ENCODE peak calls at places on chromosomes 7 and 10, in eight cellular contexts. I, T, X, M, L, J, N and Z are unnamed samples.

GRCh38 chr7:29917583-29917982 is 72.0 kb downstream of the SCRN1 start:
- DNase-seq in I (no peak), T (no peak), X (no peak), M (no peak), L (no peak), J (no peak), N (no peak), Z (no peak)

GRCh38 chr10:30820282-30820991 is 190.9 kb upstream of the LYZL2 start:
- DNase-seq in I (no peak), T (peak; percentile 24), X (no peak), M (peak; percentile 70), L (no peak), J (no peak), N (no peak), Z (no peak)

GRCh38 chr7:117127585-117128168 is 174.4 kb downstream of the ST7 start:
- DNase-seq in I (peak; percentile 49), T (peak; percentile 73), X (peak; percentile 26), M (peak; percentile 11), L (peak; percentile 46), J (peak; percentile 60), N (peak; percentile 56), Z (peak; percentile 28)

GRCh38 chr10:35641430-35642015 is 573 bp downstream of the FZD8 start:
- DNase-seq in I (no peak), T (no peak), X (no peak), M (no peak), L (no peak), J (peak; percentile 34), N (no peak), Z (peak; percentile 61)

GRCh38 chr7:53541467-53541866 is 506.0 kb downstream of the POM121L12 start:
- DNase-seq in I (no peak), T (no peak), X (no peak), M (no peak), L (no peak), J (peak; percentile 26), N (no peak), Z (no peak)

GRCh38 chr10:47158116-47159071 is 141.6 kb upstream of the GDF10 start:
- DNase-seq in I (no peak), T (no peak), X (no peak), M (no peak), L (no peak), J (no peak), N (no peak), Z (no peak)

GRCh38 chr10:91602449-91602848 is 30.4 kb downstream of the PPP1R3C start:
- DNase-seq in I (no peak), T (no peak), X (no peak), M (no peak), L (no peak), J (no peak), N (no peak), Z (no peak)

GRCh38 chr10:119670717-119671116 is 19.5 kb downstream of the BAG3 start:
- DNase-seq in I (no peak), T (peak; percentile 58), X (no peak), M (no peak), L (no peak), J (no peak), N (peak; percentile 73), Z (no peak)

GRCh38 chr10:98586096-98586495 is 139.4 kb upstream of the HPS1 start:
- DNase-seq in I (no peak), T (no peak), X (no peak), M (no peak), L (no peak), J (no peak), N (no peak), Z (no peak)

GRCh38 chr7:133135451-133135850 is 53.6 kb upstream of the CHCHD3 start:
- DNase-seq in I (no peak), T (no peak), X (no peak), M (no peak), L (no peak), J (no peak), N (peak; percentile 53), Z (no peak)

GRCh38 chr10:69124558-69125121 is 662 bp downstream of the VPS26A start:
- DNase-seq in I (peak; percentile 64), T (peak; percentile 73), X (no peak), M (no peak), L (peak; percentile 40), J (peak; percentile 15), N (peak; percentile 71), Z (peak; percentile 40)

GRCh38 chr7:32347244-32347828 is 142.8 kb downstream of the LSM5 start:
- DNase-seq in I (peak; percentile 43), T (peak; percentile 40), X (no peak), M (no peak), L (peak; percentile 31), J (peak; percentile 32), N (peak; percentile 13), Z (peak; percentile 46)

GRCh38 chr7:108525327-108525984 is 479 bp downstream of the PNPLA8 start:
- DNase-seq in I (no peak), T (peak; percentile 69), X (no peak), M (peak; percentile 13), L (peak; percentile 87), J (no peak), N (peak; percentile 93), Z (peak; percentile 79)

GRCh38 chr7:8290645-8291308 is 28.8 kb upstream of the ICA1 start:
- DNase-seq in I (peak; percentile 80), T (peak; percentile 18), X (no peak), M (no peak), L (no peak), J (peak; percentile 82), N (peak; percentile 58), Z (no peak)

GRCh38 chr7:129609666-129610065 is 1.9 kb upstream of the NRF1 start:
- DNase-seq in I (no peak), T (no peak), X (no peak), M (no peak), L (no peak), J (no peak), N (no peak), Z (no peak)

GRCh38 chr10:96918214-96919002 is 86.3 kb downstream of the LCOR start:
- DNase-seq in I (no peak), T (no peak), X (no peak), M (no peak), L (no peak), J (no peak), N (no peak), Z (no peak)

GRCh38 chr10:132536241-132536963 is 1.2 kb upstream of the INPP5A start:
- DNase-seq in I (peak; percentile 62), T (peak; percentile 33), X (peak; percentile 5), M (no peak), L (peak; percentile 19), J (no peak), N (no peak), Z (no peak)

DNA sequence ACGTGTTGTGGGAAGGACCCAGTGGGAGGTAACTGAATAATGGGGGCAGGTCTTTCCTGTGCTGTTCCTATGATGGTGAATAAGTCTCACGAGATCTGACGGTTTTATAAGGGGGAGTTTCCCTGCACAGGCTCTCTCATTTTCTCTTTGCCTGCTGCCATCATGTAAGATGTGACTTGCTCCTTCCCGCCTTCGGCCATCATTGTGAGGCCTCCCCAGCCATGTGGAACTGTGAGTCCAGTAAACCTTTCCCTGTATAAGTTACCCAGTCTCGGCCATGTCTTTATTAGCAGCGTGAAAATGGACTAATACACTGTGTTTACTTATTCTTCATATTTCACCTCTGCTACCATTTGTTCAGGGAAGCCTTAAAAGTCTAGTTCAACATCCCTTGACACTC is 2.2 kb upstream of the DNAAF5 start:
- DNase-seq in I (no peak), T (no peak), X (no peak), M (no peak), L (no peak), J (no peak), N (no peak), Z (no peak)
- TF ChIP-seq CTCF in I (no peak), T (no peak), X (no peak), M (no peak), L (no peak), J (no peak), N (no peak), Z (no peak)

GRCh38 chr7:155405399-155406318 is 52.3 kb upstream of the EN2 start:
- DNase-seq in I (peak; percentile 24), T (peak; percentile 9), X (no peak), M (no peak), L (no peak), J (no peak), N (no peak), Z (no peak)
- TF ChIP-seq CTCF in I (no peak), T (peak; percentile 27), X (no peak), M (no peak), L (no peak), J (peak; percentile 24), N (no peak), Z (no peak)

GRCh38 chr10:10860455-10860976 is 157.2 kb upstream of the CELF2 start:
- DNase-seq in I (no peak), T (no peak), X (no peak), M (no peak), L (no peak), J (no peak), N (no peak), Z (no peak)

GRCh38 chr10:10850227-10850626 is 167.4 kb upstream of the CELF2 start:
- DNase-seq in I (no peak), T (no peak), X (no peak), M (no peak), L (no peak), J (no peak), N (peak; percentile 17), Z (no peak)

GRCh38 chr10:10854715-10855114 is 163.0 kb upstream of the CELF2 start:
- DNase-seq in I (no peak), T (no peak), X (no peak), M (no peak), L (no peak), J (no peak), N (no peak), Z (no peak)

GRCh38 chr10:10852464-10852863 is 165.2 kb upstream of the CELF2 start:
- DNase-seq in I (no peak), T (no peak), X (no peak), M (no peak), L (no peak), J (no peak), N (no peak), Z (no peak)

DNA sequence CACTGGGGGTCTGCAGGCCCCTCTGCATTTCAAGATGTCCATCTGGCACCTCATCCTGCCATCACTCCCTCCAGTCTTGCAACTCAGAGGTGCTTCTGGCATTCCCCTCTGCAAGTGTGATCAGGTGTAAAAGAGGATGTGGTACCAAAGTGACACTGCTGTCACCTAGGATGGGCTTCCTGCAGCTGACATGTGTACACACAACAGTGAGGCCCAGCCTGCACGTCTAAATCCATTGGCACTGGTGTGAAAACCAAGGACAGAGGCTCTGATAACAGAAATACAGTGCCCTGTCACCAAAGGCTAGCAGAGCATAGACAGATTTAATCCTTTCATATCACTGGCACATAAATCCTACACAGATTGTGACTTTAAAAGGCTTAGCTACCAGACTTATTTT is 162.5 kb upstream of the CELF2 start:
- DNase-seq in I (no peak), T (no peak), X (no peak), M (no peak), L (no peak), J (no peak), N (no peak), Z (no peak)
- TF ChIP-seq CTCF in I (no peak), T (no peak), X (no peak), M (no peak), L (no peak), J (no peak), N (no peak), Z (no peak)

DNA sequence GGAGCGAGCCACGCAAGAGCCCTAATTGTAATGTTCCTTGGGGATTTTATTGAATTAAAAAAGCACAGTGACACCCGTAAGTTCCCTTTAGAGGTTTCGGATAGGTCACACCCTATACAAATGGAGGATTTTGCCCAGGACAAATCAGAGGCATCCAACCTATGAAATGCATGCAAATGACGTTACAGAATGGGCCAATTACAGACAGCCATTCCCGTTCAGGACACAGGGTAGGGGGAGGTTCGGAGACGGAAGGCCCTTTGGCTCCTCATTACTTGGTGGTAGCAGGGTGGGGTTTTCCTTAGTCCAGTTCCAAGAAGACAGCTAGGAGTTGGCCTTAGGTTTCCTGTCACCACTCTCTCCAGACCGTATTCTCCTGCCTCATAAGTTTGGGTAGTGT is 754.1 kb downstream of the IPMK start:
- DNase-seq in I (no peak), T (no peak), X (no peak), M (no peak), L (no peak), J (no peak), N (no peak), Z (no peak)
- TF ChIP-seq CTCF in I (no peak), T (no peak), X (no peak), M (no peak), L (no peak), J (no peak), N (no peak), Z (no peak)